ENCODE peak calls at places on chromosomes 3 and 15, in six cellular contexts. One of them, this sample, is unnamed.

GRCh38 chr15:87760915-87761314 is 495.6 kb downstream of the NTRK3 start:
- DNase-seq in A549: no peak
- DNase-seq in lower lobe of right lung: no peak
- DNase-seq in coronary artery: no peak
- DNase-seq in lung: no peak
- DNase-seq in naive thymus-derived CD4-positive, alpha-beta T cell: no peak
- DNase-seq in this sample: no peak

GRCh38 chr15:43153269-43153668 is 19.9 kb downstream of the TMEM62 start:
- DNase-seq in lower lobe of right lung: no peak
- DNase-seq in naive thymus-derived CD4-positive, alpha-beta T cell: no peak
- DNase-seq in coronary artery: no peak
- DNase-seq in A549: no peak
- DNase-seq in lung: no peak
- DNase-seq in this sample: no peak

GRCh38 chr3:176415896-176416295 is 781.4 kb downstream of the TBL1XR1 start:
- DNase-seq in lung: no peak
- DNase-seq in lower lobe of right lung: no peak
- DNase-seq in naive thymus-derived CD4-positive, alpha-beta T cell: no peak
- DNase-seq in A549: no peak
- DNase-seq in coronary artery: no peak
- DNase-seq in this sample: no peak

GRCh38 chr3:127675651-127676391 is 3.1 kb downstream of the ABTB1 start:
- DNase-seq in lung: no peak
- DNase-seq in A549: no peak
- DNase-seq in naive thymus-derived CD4-positive, alpha-beta T cell: no peak
- DNase-seq in lower lobe of right lung: no peak
- DNase-seq in coronary artery: peak
- DNase-seq in this sample: no peak

GRCh38 chr15:26235148-26235769 is 372.1 kb upstream of the ATP10A start:
- DNase-seq in lung: no peak
- DNase-seq in lower lobe of right lung: no peak
- DNase-seq in A549: no peak
- DNase-seq in naive thymus-derived CD4-positive, alpha-beta T cell: no peak
- DNase-seq in coronary artery: no peak
- DNase-seq in this sample: no peak

GRCh38 chr3:18079739-18080138 is 337.3 kb upstream of the TBC1D5 start:
- DNase-seq in lung: no peak
- DNase-seq in naive thymus-derived CD4-positive, alpha-beta T cell: no peak
- DNase-seq in A549: no peak
- DNase-seq in lower lobe of right lung: no peak
- DNase-seq in coronary artery: no peak
- DNase-seq in this sample: no peak

GRCh38 chr3:16094644-16095272 is 79.7 kb upstream of the GALNT15 start:
- DNase-seq in lower lobe of right lung: no peak
- DNase-seq in coronary artery: no peak
- DNase-seq in naive thymus-derived CD4-positive, alpha-beta T cell: no peak
- DNase-seq in lung: no peak
- DNase-seq in A549: no peak
- DNase-seq in this sample: no peak

GRCh38 chr3:23685484-23686258 is 120.1 kb upstream of the UBE2E1 start:
- DNase-seq in naive thymus-derived CD4-positive, alpha-beta T cell: no peak
- DNase-seq in A549: peak
- DNase-seq in lung: peak
- DNase-seq in coronary artery: peak
- DNase-seq in lower lobe of right lung: no peak
- DNase-seq in this sample: peak

GRCh38 chr3:112132975-112133448 is at the start of gene GCSAM:
- DNase-seq in coronary artery: no peak
- DNase-seq in A549: no peak
- DNase-seq in naive thymus-derived CD4-positive, alpha-beta T cell: peak
- DNase-seq in lower lobe of right lung: peak
- DNase-seq in lung: peak
- DNase-seq in this sample: peak

GRCh38 chr15:56736308-56736707 is 3.0 kb upstream of the ZNF280D start:
- DNase-seq in lung: no peak
- DNase-seq in lower lobe of right lung: no peak
- DNase-seq in naive thymus-derived CD4-positive, alpha-beta T cell: no peak
- DNase-seq in A549: no peak
- DNase-seq in coronary artery: no peak
- DNase-seq in this sample: no peak

GRCh38 chr3:179260949-179261765 is 10.2 kb upstream of the KCNMB3 start:
- DNase-seq in lower lobe of right lung: peak
- DNase-seq in coronary artery: peak
- DNase-seq in lung: peak
- DNase-seq in A549: peak
- DNase-seq in naive thymus-derived CD4-positive, alpha-beta T cell: peak
- DNase-seq in this sample: peak

GRCh38 chr3:99651561-99651960 is 13.2 kb downstream of the COL8A1 start:
- DNase-seq in naive thymus-derived CD4-positive, alpha-beta T cell: no peak
- DNase-seq in lower lobe of right lung: no peak
- DNase-seq in A549: no peak
- DNase-seq in coronary artery: no peak
- DNase-seq in lung: no peak
- DNase-seq in this sample: no peak

GRCh38 chr15:46461416-46461815 is 826.6 kb downstream of the SQOR start:
- DNase-seq in lower lobe of right lung: no peak
- DNase-seq in coronary artery: no peak
- DNase-seq in naive thymus-derived CD4-positive, alpha-beta T cell: no peak
- DNase-seq in lung: no peak
- DNase-seq in A549: no peak
- DNase-seq in this sample: no peak

GRCh38 chr3:138678874-138679392 is 70.4 kb downstream of the FAIM start:
- DNase-seq in lung: no peak
- DNase-seq in naive thymus-derived CD4-positive, alpha-beta T cell: no peak
- DNase-seq in A549: no peak
- DNase-seq in coronary artery: no peak
- DNase-seq in lower lobe of right lung: no peak
- DNase-seq in this sample: no peak

GRCh38 chr3:132788299-132788698 is 66.1 kb upstream of the NPHP3 start:
- DNase-seq in A549: no peak
- DNase-seq in coronary artery: no peak
- DNase-seq in lung: no peak
- DNase-seq in lower lobe of right lung: no peak
- DNase-seq in naive thymus-derived CD4-positive, alpha-beta T cell: no peak
- DNase-seq in this sample: no peak
- H3K27ac ChIP-seq in A549: no peak
- H3K27ac ChIP-seq in coronary artery: peak
- H3K27ac ChIP-seq in lung: no peak
- H3K27ac ChIP-seq in lower lobe of right lung: no peak
- H3K27ac ChIP-seq in naive thymus-derived CD4-positive, alpha-beta T cell: no peak
- H3K27ac ChIP-seq in this sample: peak

DNA sequence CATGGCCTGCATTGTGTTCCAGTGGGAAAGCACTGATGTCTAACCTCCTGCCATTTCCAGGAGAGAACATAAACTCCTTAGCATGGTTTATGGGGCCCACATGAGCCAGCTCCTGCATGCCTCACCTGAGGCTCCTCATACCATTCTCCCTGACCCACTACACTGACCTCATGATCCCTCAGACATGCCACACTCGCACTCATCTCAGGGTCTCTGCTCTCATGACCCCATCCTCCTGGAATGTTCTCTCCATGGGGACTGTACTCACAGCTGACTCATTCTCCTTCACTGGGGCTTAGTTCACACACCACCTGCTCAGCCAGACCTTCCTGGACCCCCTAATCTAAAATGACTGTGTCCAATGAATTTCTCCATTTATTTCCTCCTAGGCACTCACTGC is 4.0 kb upstream of the LMCD1 start:
- DNase-seq in lower lobe of right lung: no peak
- DNase-seq in coronary artery: no peak
- DNase-seq in lung: no peak
- DNase-seq in naive thymus-derived CD4-positive, alpha-beta T cell: no peak
- DNase-seq in A549: no peak
- DNase-seq in this sample: no peak
- H3K27ac ChIP-seq in lower lobe of right lung: no peak
- H3K27ac ChIP-seq in coronary artery: no peak
- H3K27ac ChIP-seq in lung: no peak
- H3K27ac ChIP-seq in naive thymus-derived CD4-positive, alpha-beta T cell: no peak
- H3K27ac ChIP-seq in A549: peak
- H3K27ac ChIP-seq in this sample: no peak

DNA sequence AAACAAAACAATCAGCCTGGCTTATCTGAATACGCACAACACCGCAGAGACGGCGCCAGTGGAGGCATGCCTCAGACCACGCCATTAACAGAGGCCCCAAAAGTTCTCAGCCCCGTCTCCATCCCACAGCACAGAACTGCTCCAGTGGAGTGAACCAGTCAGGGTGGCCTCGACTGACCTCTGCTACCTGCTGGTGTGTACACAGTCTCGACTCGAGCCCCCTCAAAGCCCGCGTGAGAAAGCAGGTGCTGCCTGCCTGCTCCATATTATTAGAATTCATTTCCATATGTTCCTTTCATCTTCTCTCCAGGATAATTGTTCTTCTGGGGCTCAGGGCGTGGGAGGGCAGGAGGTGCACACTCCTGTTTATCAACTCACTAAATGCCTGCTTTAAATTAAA is 101.4 kb downstream of the TLE3 start:
- DNase-seq in lung: no peak
- DNase-seq in A549: no peak
- DNase-seq in lower lobe of right lung: no peak
- DNase-seq in coronary artery: no peak
- DNase-seq in naive thymus-derived CD4-positive, alpha-beta T cell: no peak
- DNase-seq in this sample: no peak
- H3K27ac ChIP-seq in lung: no peak
- H3K27ac ChIP-seq in A549: no peak
- H3K27ac ChIP-seq in lower lobe of right lung: no peak
- H3K27ac ChIP-seq in coronary artery: no peak
- H3K27ac ChIP-seq in naive thymus-derived CD4-positive, alpha-beta T cell: no peak
- H3K27ac ChIP-seq in this sample: no peak

GRCh38 chr3:48765376-48765775 is 48.4 kb upstream of the IP6K2 start:
- DNase-seq in lung: no peak
- DNase-seq in naive thymus-derived CD4-positive, alpha-beta T cell: no peak
- DNase-seq in lower lobe of right lung: no peak
- DNase-seq in A549: peak
- DNase-seq in coronary artery: no peak
- DNase-seq in this sample: no peak
- H3K27ac ChIP-seq in lung: no peak
- H3K27ac ChIP-seq in naive thymus-derived CD4-positive, alpha-beta T cell: no peak
- H3K27ac ChIP-seq in lower lobe of right lung: no peak
- H3K27ac ChIP-seq in A549: no peak
- H3K27ac ChIP-seq in coronary artery: no peak
- H3K27ac ChIP-seq in this sample: no peak

GRCh38 chr15:97547381-97547780 is 413.1 kb upstream of the ARRDC4 start:
- DNase-seq in coronary artery: no peak
- DNase-seq in lung: no peak
- DNase-seq in lower lobe of right lung: no peak
- DNase-seq in naive thymus-derived CD4-positive, alpha-beta T cell: no peak
- DNase-seq in A549: no peak
- DNase-seq in this sample: no peak
- H3K27ac ChIP-seq in coronary artery: no peak
- H3K27ac ChIP-seq in lung: no peak
- H3K27ac ChIP-seq in lower lobe of right lung: no peak
- H3K27ac ChIP-seq in naive thymus-derived CD4-positive, alpha-beta T cell: no peak
- H3K27ac ChIP-seq in A549: no peak
- H3K27ac ChIP-seq in this sample: no peak

GRCh38 chr15:59301527-59301926 is 71.1 kb downstream of the MYO1E start:
- DNase-seq in lung: no peak
- DNase-seq in A549: no peak
- DNase-seq in naive thymus-derived CD4-positive, alpha-beta T cell: no peak
- DNase-seq in lower lobe of right lung: no peak
- DNase-seq in coronary artery: no peak
- DNase-seq in this sample: no peak

GRCh38 chr15:59298876-59299275 is 73.8 kb downstream of the MYO1E start:
- DNase-seq in coronary artery: no peak
- DNase-seq in lower lobe of right lung: no peak
- DNase-seq in lung: no peak
- DNase-seq in A549: no peak
- DNase-seq in naive thymus-derived CD4-positive, alpha-beta T cell: no peak
- DNase-seq in this sample: no peak

GRCh38 chr15:59298255-59298856 is 74.3 kb downstream of the MYO1E start:
- DNase-seq in lung: no peak
- DNase-seq in lower lobe of right lung: no peak
- DNase-seq in coronary artery: no peak
- DNase-seq in A549: no peak
- DNase-seq in naive thymus-derived CD4-positive, alpha-beta T cell: no peak
- DNase-seq in this sample: no peak

GRCh38 chr15:59299919-59300617 is 72.6 kb downstream of the MYO1E start:
- DNase-seq in lung: peak
- DNase-seq in naive thymus-derived CD4-positive, alpha-beta T cell: peak
- DNase-seq in A549: peak
- DNase-seq in coronary artery: peak
- DNase-seq in lower lobe of right lung: peak
- DNase-seq in this sample: no peak

DNA sequence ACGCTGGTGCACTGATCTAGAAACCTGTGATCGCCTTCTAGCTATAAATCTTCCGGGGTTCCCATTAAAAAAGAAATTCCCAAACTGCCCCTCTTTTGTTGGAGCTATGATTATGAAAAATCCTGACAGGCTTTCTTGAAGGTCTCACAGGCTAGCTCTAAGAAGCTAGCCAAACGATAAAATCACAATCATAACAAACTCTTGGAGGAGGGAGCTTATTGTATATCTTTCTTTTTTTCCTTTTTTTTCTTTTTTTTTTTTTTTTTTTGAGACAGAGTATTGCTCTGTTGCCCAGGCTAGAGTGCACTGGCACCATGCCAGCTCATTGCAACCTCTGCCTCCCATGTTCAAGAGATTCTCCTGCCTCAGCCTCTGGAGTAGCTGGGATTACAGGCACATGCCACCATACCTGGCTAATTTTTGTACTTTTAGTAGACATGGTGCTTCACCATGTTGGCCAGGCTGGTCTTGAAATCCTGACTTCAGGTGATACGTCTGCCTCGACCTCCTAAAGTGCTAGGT is 72.0 kb downstream of the MYO1E start:
- DNase-seq in A549: no peak
- DNase-seq in lower lobe of right lung: no peak
- DNase-seq in naive thymus-derived CD4-positive, alpha-beta T cell: no peak
- DNase-seq in lung: no peak
- DNase-seq in coronary artery: no peak
- DNase-seq in this sample: no peak
- H3K27ac ChIP-seq in A549: peak
- H3K27ac ChIP-seq in lower lobe of right lung: peak
- H3K27ac ChIP-seq in naive thymus-derived CD4-positive, alpha-beta T cell: no peak
- H3K27ac ChIP-seq in lung: no peak
- H3K27ac ChIP-seq in coronary artery: peak
- H3K27ac ChIP-seq in this sample: no peak